ENCODE peak calls at places on chromosomes 7 and 10, in nine cellular contexts. E, F, R, Z, O, H, C, L and J are unnamed samples.

GRCh38 chr10:58438340-58438739 is 53.1 kb downstream of the TFAM start:
- DNase-seq in C (peak), Z (peak), H (no peak), F (no peak), R (peak), O (no peak), E (peak), L (no peak), J (no peak)

GRCh38 chr10:3077940-3078630 is 10.7 kb downstream of the PFKP start:
- DNase-seq in C (no peak), E (no peak), F (no peak), H (no peak), O (no peak), Z (no peak), L (no peak), R (no peak), J (no peak)

GRCh38 chr10:62115321-62115720 is 153.3 kb downstream of the RTKN2 start:
- DNase-seq in Z (no peak), L (no peak), O (no peak), R (no peak), E (no peak), C (no peak), F (no peak), H (no peak), J (no peak)

GRCh38 chr7:90596745-90597526 is 815 bp downstream of the CDK14 start:
- DNase-seq in C (peak), H (no peak), Z (peak), L (no peak), F (no peak), R (peak), E (peak), O (no peak), J (no peak)

GRCh38 chr7:117682681-117683385 is 190.4 kb downstream of the CTTNBP2 start:
- DNase-seq in C (peak), Z (peak), E (peak), F (no peak), H (no peak), L (no peak), O (no peak), R (no peak), J (no peak)

GRCh38 chr10:77162697-77163096 is 474.9 kb downstream of the KCNMA1 start:
- DNase-seq in H (no peak), C (peak), O (no peak), Z (peak), R (peak), F (no peak), E (peak), L (no peak), J (no peak)

GRCh38 chr7:102415685-102416225 is 17.6 kb upstream of the ORAI2 start:
- DNase-seq in R (no peak), H (peak), O (peak), C (no peak), F (no peak), L (no peak), Z (no peak), E (no peak), J (no peak)

GRCh38 chr7:116169060-116169459 is 41.3 kb upstream of the TES start:
- DNase-seq in E (peak), O (no peak), H (no peak), F (no peak), R (peak), C (no peak), Z (no peak), L (no peak), J (no peak)

GRCh38 chr10:1366811-1367425 is 310.7 kb downstream of the WDR37 start:
- DNase-seq in L (no peak), E (no peak), O (no peak), H (no peak), Z (peak), C (no peak), F (no peak), R (no peak), J (no peak)

GRCh38 chr10:122163182-122164027 is 107.7 kb upstream of the BTBD16 start:
- DNase-seq in H (no peak), C (no peak), R (no peak), Z (no peak), O (no peak), E (no peak), F (peak), L (peak), J (no peak)

GRCh38 chr7:111164442-111164841 is 73.5 kb downstream of the LRRN3 start:
- DNase-seq in C (no peak), O (no peak), E (no peak), L (no peak), R (no peak), F (no peak), Z (no peak), H (no peak), J (no peak)

GRCh38 chr7:107712906-107713305 is 31.0 kb upstream of the CBLL1 start:
- DNase-seq in L (no peak), Z (peak), H (no peak), R (no peak), O (no peak), C (peak), E (no peak), F (no peak), J (no peak)

GRCh38 chr7:118029881-118030422 is 154.0 kb upstream of the LSM8 start:
- DNase-seq in R (no peak), H (no peak), E (no peak), F (no peak), C (no peak), L (no peak), Z (no peak), O (no peak), J (no peak)

GRCh38 chr7:44097064-44097932 is 6.8 kb upstream of the AEBP1 start:
- DNase-seq in E (no peak), L (no peak), C (no peak), F (no peak), O (no peak), H (peak), R (no peak), Z (no peak), J (no peak)

GRCh38 chr10:18162021-18162631 is 21.9 kb downstream of the CACNB2 start:
- DNase-seq in O (no peak), E (peak), L (no peak), R (no peak), F (no peak), H (no peak), C (no peak), Z (no peak), J (no peak)

GRCh38 chr10:75033399-75034130 is 77.9 kb upstream of the SAMD8 start:
- DNase-seq in Z (no peak), F (no peak), O (no peak), E (no peak), H (no peak), C (no peak), R (no peak), L (no peak), J (no peak)

GRCh38 chr7:51000956-51001355 is 218.3 kb upstream of the GRB10 start:
- DNase-seq in R (no peak), F (no peak), O (no peak), E (no peak), C (no peak), L (no peak), H (no peak), Z (peak), J (no peak)

GRCh38 chr10:72009430-72010081 is 45.4 kb downstream of the CHST3 start:
- DNase-seq in H (peak), O (no peak), Z (peak), L (no peak), E (peak), R (peak), F (peak), C (peak), J (peak)

GRCh38 chr7:95476904-95477594 is 8.7 kb upstream of the ASB4 start:
- DNase-seq in E (peak), H (peak), O (peak), R (peak), Z (peak), F (peak), L (no peak), C (peak), J (no peak)

GRCh38 chr10:28849309-28849708 is 172.0 kb downstream of the BAMBI start:
- DNase-seq in O (no peak), Z (peak), R (no peak), E (no peak), C (no peak), L (no peak), H (no peak), F (no peak), J (no peak)

GRCh38 chr10:733086-733485 is 43.6 kb upstream of the DIP2C start:
- DNase-seq in E (no peak), F (no peak), L (no peak), H (no peak), O (no peak), Z (no peak), C (no peak), R (no peak), J (no peak)

GRCh38 chr10:7817984-7818294 is 366 bp upstream of the TAF3 start:
- DNase-seq in Z (no peak), L (no peak), O (no peak), R (no peak), F (no peak), H (no peak), C (no peak), E (no peak), J (no peak)

GRCh38 chr10:68955414-68955785 is 570 bp upstream of the DDX21 start:
- DNase-seq in E (no peak), H (no peak), O (no peak), F (no peak), R (peak), L (no peak), C (no peak), Z (no peak), J (no peak)

GRCh38 chr7:50266893-50267386 is 37.6 kb upstream of the IKZF1 start:
- DNase-seq in Z (no peak), F (no peak), L (no peak), E (no peak), C (no peak), O (peak), R (no peak), H (peak), J (no peak)

GRCh38 chr10:99875473-99875872 is 93.0 kb downstream of the ABCC2 start:
- DNase-seq in R (no peak), Z (no peak), L (no peak), E (no peak), F (no peak), O (no peak), H (no peak), C (no peak), J (no peak)